ENCODE peak calls at places on chromosome 21, in four cellular contexts. H, K, C and S are unnamed samples.

GRCh38 chr21:42358937-42359336 is 7.4 kb downstream of the TFF1 start:
- DNase-seq in K (no peak), H (no peak), C (no peak), S (no peak)

GRCh38 chr21:25999935-26000582 is 170.5 kb downstream of the APP start:
- DNase-seq in K (no peak), H (no peak), C (peak; percentile 17), S (no peak)

GRCh38 chr21:20943476-20944085 is 54.6 kb upstream of the NCAM2 start:
- DNase-seq in H (peak; percentile 32), C (no peak), K (no peak), S (no peak)

GRCh38 chr21:28974531-28975227 is 18.0 kb downstream of the LTN1 start:
- DNase-seq in K (peak; percentile 91), H (no peak), C (no peak), S (no peak)

GRCh38 chr21:38244885-38245869 is 11.6 kb upstream of the KCNJ15 start:
- DNase-seq in K (peak; percentile 95), C (no peak), H (no peak), S (peak; percentile 99)

GRCh38 chr21:34065015-34065414 is 8.4 kb upstream of the MRPS6 start:
- DNase-seq in C (no peak), H (no peak), K (peak; percentile 58), S (no peak)

GRCh38 chr21:42341776-42342542 is 8.8 kb downstream of the TFF2 start:
- DNase-seq in C (no peak), K (no peak), H (no peak), S (no peak)

GRCh38 chr21:29376556-29376955 is 77.8 kb downstream of the BACH1 start:
- DNase-seq in H (peak; percentile 63), C (peak; percentile 16), K (no peak), S (no peak)

GRCh38 chr21:38166214-38166547 is 90.6 kb upstream of the KCNJ15 start:
- DNase-seq in H (no peak), K (no peak), C (no peak), S (no peak)

GRCh38 chr21:39961251-39961650 is 94.0 kb downstream of the PCP4 start:
- DNase-seq in C (no peak), K (no peak), H (no peak), S (no peak)

GRCh38 chr21:38985423-38986378 is 180.0 kb downstream of the ETS2 start:
- DNase-seq in H (peak; percentile 95), C (peak; percentile 26), K (peak; percentile 96), S (peak; percentile 93)

GRCh38 chr21:42199488-42200463 is 19.2 kb upstream of the ABCG1 start:
- DNase-seq in H (no peak), C (no peak), K (peak; percentile 81), S (peak; percentile 33)

GRCh38 chr21:17506936-17507335 is 5.9 kb upstream of the CXADR start:
- DNase-seq in K (no peak), H (no peak), C (no peak), S (no peak)

GRCh38 chr21:25408666-25409065 is 198.6 kb downstream of the MRPL39 start:
- DNase-seq in H (no peak), C (no peak), K (no peak), S (no peak)

GRCh38 chr21:42654179-42654912 is 925 bp downstream of the PDE9A start:
- DNase-seq in C (peak; percentile 48), H (no peak), K (peak; percentile 26), S (peak; percentile 43)

GRCh38 chr21:38787461-38788274 is 18.1 kb upstream of the ETS2 start:
- DNase-seq in K (peak; percentile 78), C (peak; percentile 15), H (peak; percentile 62), S (no peak)

GRCh38 chr21:38914531-38915385 is 109.0 kb downstream of the ETS2 start:
- DNase-seq in K (no peak), C (peak; percentile 33), H (no peak), S (no peak)

GRCh38 chr21:29626787-29627470 is 312.9 kb downstream of the GRIK1 start:
- DNase-seq in C (no peak), K (no peak), H (no peak), S (no peak)

GRCh38 chr21:39489380-39489924 is 37.7 kb downstream of the SH3BGR start:
- DNase-seq in K (no peak), H (no peak), C (no peak), S (no peak)

GRCh38 chr21:17387030-17387617 is 125.7 kb upstream of the CXADR start:
- DNase-seq in K (peak; percentile 69), C (peak; percentile 57), H (peak; percentile 59), S (peak; percentile 20)

GRCh38 chr21:32719085-32719484 is 8.7 kb downstream of the SYNJ1 start:
- DNase-seq in C (no peak), H (no peak), K (no peak), S (no peak)

GRCh38 chr21:33859373-33860102 is 56.1 kb downstream of the ATP5PO start:
- DNase-seq in C (no peak), H (no peak), K (no peak), S (no peak)

GRCh38 chr21:46585191-46585953 is 19.5 kb downstream of the S100B start:
- DNase-seq in K (no peak), C (no peak), H (peak; percentile 72), S (no peak)

GRCh38 chr21:14741237-14741636 is 195.1 kb upstream of the SAMSN1 start:
- DNase-seq in H (no peak), K (no peak), C (no peak), S (no peak)

GRCh38 chr21:35575280-35575915 is 484.9 kb downstream of the SETD4 start:
- DNase-seq in H (no peak), K (peak; percentile 40), C (no peak), S (peak; percentile 87)

GRCh38 chr21:33362044-33362555 is 37.3 kb downstream of the IFNAR1 start:
- DNase-seq in C (peak; percentile 8), H (no peak), K (no peak), S (no peak)

GRCh38 chr21:18759751-18760161 is 356.2 kb upstream of the TMPRSS15 start:
- DNase-seq in K (no peak), C (no peak), H (no peak), S (no peak)

GRCh38 chr21:38505654-38506523 is 7.6 kb upstream of the ERG start:
- DNase-seq in K (peak; percentile 74), H (peak; percentile 21), C (no peak), S (peak; percentile 80)

GRCh38 chr21:26717146-26717739 is 128.0 kb downstream of the ADAMTS1 start:
- DNase-seq in H (no peak), C (no peak), K (peak; percentile 34), S (peak; percentile 48)

GRCh38 chr21:33101300-33102005 is 31.5 kb downstream of the OLIG1 start:
- DNase-seq in H (no peak), K (no peak), C (peak; percentile 51), S (no peak)

GRCh38 chr21:38819719-38820147 is 14.0 kb downstream of the ETS2 start:
- DNase-seq in H (no peak), K (peak; percentile 68), C (no peak), S (peak; percentile 71)

GRCh38 chr21:23017989-23018388 is 2019.8 kb downstream of the NCAM2 start:
- DNase-seq in H (no peak), K (no peak), C (no peak), S (no peak)

GRCh38 chr21:38751379-38752050 is 54.2 kb upstream of the ETS2 start:
- DNase-seq in H (no peak), C (no peak), K (no peak), S (no peak)

GRCh38 chr21:28899744-28900143 is 92.9 kb downstream of the LTN1 start:
- DNase-seq in C (no peak), H (no peak), K (peak; percentile 45), S (peak; percentile 68)

GRCh38 chr21:37000381-37000780 is 6.1 kb upstream of the RIPPLY3 start:
- DNase-seq in K (no peak), H (no peak), C (no peak), S (no peak)
- TF ChIP-seq CTCF in K (no peak), H (no peak), C (no peak), S (no peak)

DNA sequence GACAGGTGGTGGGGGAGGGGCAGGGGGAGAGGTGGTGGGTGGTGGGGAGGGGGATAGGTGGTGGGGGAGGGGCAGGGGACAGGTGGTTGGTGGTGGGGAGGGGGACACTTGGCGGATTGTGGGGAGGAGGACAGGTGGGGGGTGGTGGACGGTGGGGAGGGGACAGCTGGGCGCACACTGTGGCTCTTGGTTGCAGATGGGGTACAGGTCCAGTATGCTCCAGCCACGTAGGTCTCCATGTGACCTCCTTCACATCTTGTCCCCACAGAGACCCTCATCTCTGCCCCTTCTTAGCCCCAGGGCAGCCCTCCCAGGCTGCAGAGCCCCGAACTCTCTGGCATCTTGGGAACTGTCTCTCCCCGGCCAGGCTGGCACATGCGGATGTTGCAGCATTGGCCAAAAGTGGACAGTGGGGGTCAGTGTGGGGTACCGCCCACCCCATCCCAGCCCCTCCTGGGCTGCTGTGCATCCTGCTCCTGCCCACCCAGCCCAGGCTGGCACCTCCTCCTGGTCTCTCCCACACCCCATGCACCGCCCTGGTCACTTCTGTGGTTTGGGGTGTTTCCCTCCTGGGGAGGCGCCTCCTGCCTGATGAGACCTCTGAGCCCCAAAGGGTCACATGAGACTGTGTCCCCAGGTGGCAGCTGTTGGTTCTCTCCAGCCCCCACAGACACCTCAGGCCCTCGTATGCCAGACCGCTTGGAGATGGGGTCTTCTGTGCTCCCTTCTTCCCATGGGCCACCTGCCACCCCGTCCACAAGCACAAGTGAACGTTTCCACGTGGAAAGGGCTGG is 7.6 kb upstream of the SLC19A1 start:
- DNase-seq in C (no peak), H (no peak), K (no peak), S (no peak)
- TF ChIP-seq CTCF in C (no peak), H (no peak), K (no peak), S (no peak)

GRCh38 chr21:44460441-44460755 is 5.1 kb downstream of the LRRC3 start:
- DNase-seq in K (no peak), H (no peak), C (no peak), S (no peak)

GRCh38 chr21:44462090-44462833 is 7.0 kb downstream of the LRRC3 start:
- DNase-seq in H (no peak), C (no peak), K (no peak), S (no peak)

GRCh38 chr21:44461005-44461404 is 5.7 kb downstream of the LRRC3 start:
- DNase-seq in K (no peak), H (no peak), C (no peak), S (no peak)

GRCh38 chr21:44462834-44463200 is 7.5 kb downstream of the LRRC3 start:
- DNase-seq in H (no peak), K (no peak), C (no peak), S (no peak)

GRCh38 chr21:44461438-44462089 is 6.3 kb downstream of the LRRC3 start:
- DNase-seq in C (no peak), K (no peak), H (no peak), S (no peak)
- TF ChIP-seq CTCF in C (peak; percentile 9), K (no peak), H (no peak), S (no peak)

GRCh38 chr21:15894596-15894995 is 164.8 kb downstream of the USP25 start:
- DNase-seq in K (peak; percentile 38), H (no peak), C (no peak), S (no peak)
- TF ChIP-seq CTCF in K (peak; percentile 31), H (peak; percentile 37), C (peak; percentile 59), S (peak; percentile 11)